ENCODE peak calls at places on chromosomes 6 and 20, in seven cellular contexts. W is HFF-Myc, Z is astrocyte of the cerebellum, I is Peyer's patch, M is neural crest cell, J is HFFc6, A is fibroblast of pulmonary artery. F is an unnamed sample.

GRCh38 chr6:149095842-149096241 is 221.7 kb upstream of the TAB2 start:
- DNase-seq in M (no peak), I (no peak), A (no peak), Z (no peak), J (no peak), W (no peak), F (no peak)

GRCh38 chr6:68718379-68719073 is 83.4 kb downstream of the ADGRB3 start:
- DNase-seq in A (peak), Z (no peak), J (no peak), I (no peak), W (no peak), M (no peak), F (no peak)

GRCh38 chr6:16909599-16910360 is 148.5 kb upstream of the ATXN1 start:
- DNase-seq in A (peak), W (peak), Z (no peak), I (no peak), M (no peak), J (peak), F (no peak)

GRCh38 chr6:132153221-132153896 is 202.2 kb upstream of the CCN2 start:
- DNase-seq in M (no peak), J (peak), W (peak), I (no peak), A (peak), Z (no peak), F (no peak)

GRCh38 chr6:145756170-145756662 is 20.9 kb upstream of the EPM2A start:
- DNase-seq in Z (peak), A (peak), I (no peak), W (peak), M (no peak), J (peak), F (no peak)

GRCh38 chr6:46269447-46270229 is 98.9 kb upstream of the ENPP5 start:
- DNase-seq in A (no peak), M (no peak), W (no peak), I (no peak), Z (no peak), J (no peak), F (no peak)

GRCh38 chr6:35359346-35359743 is 17.0 kb downstream of the PPARD start:
- DNase-seq in Z (no peak), A (no peak), W (no peak), M (no peak), I (no peak), J (no peak), F (no peak)

GRCh38 chr6:141326426-141326825 is 806.3 kb upstream of the GJE1 start:
- DNase-seq in W (peak), M (no peak), Z (peak), I (no peak), A (peak), J (peak), F (peak)

GRCh38 chr6:144161970-144162369 is 11.7 kb downstream of the STX11 start:
- DNase-seq in W (no peak), M (no peak), I (no peak), J (no peak), Z (no peak), A (no peak), F (no peak)

GRCh38 chr20:38001173-38001875 is 31.9 kb downstream of the TTI1 start:
- DNase-seq in I (no peak), J (peak), M (no peak), A (peak), W (no peak), Z (no peak), F (no peak)

GRCh38 chr20:1567392-1568165 is 10.1 kb upstream of the SIRPD start:
- DNase-seq in A (peak), J (peak), W (peak), Z (peak), M (no peak), I (no peak), F (no peak)

GRCh38 chr6:131858765-131859490 is 51.1 kb downstream of the ENPP1 start:
- DNase-seq in W (peak), M (no peak), J (peak), Z (peak), A (peak), I (no peak), F (no peak)

GRCh38 chr6:169890901-169891300 is 139.5 kb downstream of the ERMARD start:
- DNase-seq in J (no peak), M (no peak), A (no peak), W (no peak), I (no peak), Z (no peak), F (no peak)

GRCh38 chr20:63359937-63360849 is 956 bp downstream of the CHRNA4 start:
- DNase-seq in M (no peak), Z (no peak), I (no peak), J (no peak), A (no peak), W (no peak), F (no peak)

GRCh38 chr6:108331982-108332381 is 37.1 kb downstream of the AFG1L start:
- DNase-seq in W (no peak), I (peak), J (no peak), Z (no peak), M (no peak), A (no peak), F (no peak)

GRCh38 chr6:89162047-89162371 is 16.2 kb downstream of the PM20D2 start:
- DNase-seq in I (no peak), W (no peak), J (no peak), Z (no peak), M (no peak), A (no peak), F (no peak)

GRCh38 chr6:147770221-147770620 is 261.7 kb downstream of the SAMD5 start:
- DNase-seq in Z (no peak), M (no peak), I (no peak), A (no peak), W (no peak), J (no peak), F (no peak)

GRCh38 chr6:147779624-147780023 is 271.1 kb downstream of the SAMD5 start:
- DNase-seq in M (no peak), Z (no peak), W (no peak), I (no peak), J (no peak), A (no peak), F (no peak)

GRCh38 chr6:147776631-147777030 is 268.1 kb downstream of the SAMD5 start:
- DNase-seq in I (no peak), M (no peak), J (no peak), W (no peak), A (no peak), Z (no peak), F (no peak)

GRCh38 chr6:147772724-147773123 is 264.2 kb downstream of the SAMD5 start:
- DNase-seq in Z (no peak), I (no peak), W (no peak), A (no peak), J (no peak), M (no peak), F (no peak)

DNA sequence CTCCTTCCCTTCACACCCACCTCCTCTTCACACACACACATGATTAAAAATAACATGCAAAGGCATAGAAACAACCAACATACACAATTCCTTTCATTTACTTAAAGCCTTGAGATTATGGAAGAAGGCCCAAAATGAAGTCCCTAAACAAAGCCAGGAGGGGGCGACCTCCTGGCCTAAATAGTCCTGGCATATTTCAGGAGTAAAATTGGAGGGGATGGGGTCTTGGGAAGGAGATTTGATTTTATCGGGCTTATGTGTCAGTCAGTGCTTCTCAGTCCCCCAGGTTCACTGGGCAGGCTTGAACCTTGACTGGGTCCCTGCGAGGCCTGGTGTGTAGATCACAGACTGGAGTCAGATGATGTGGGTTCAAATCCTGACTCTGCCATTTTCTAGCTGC is 266.4 kb downstream of the SAMD5 start:
- DNase-seq in Z (no peak), W (no peak), I (no peak), M (no peak), A (no peak), J (no peak), F (no peak)
- TF ChIP-seq CTCF in Z (peak), W (peak), I (no peak), M (peak), A (peak), J (no peak), F (no peak)

GRCh38 chr20:19288061-19288460 is 75.6 kb downstream of the SLC24A3 start:
- DNase-seq in A (no peak), M (no peak), Z (no peak), J (no peak), W (no peak), I (no peak), F (no peak)
- TF ChIP-seq CTCF in A (no peak), M (no peak), Z (no peak), J (no peak), W (no peak), I (no peak), F (no peak)

GRCh38 chr6:126335210-126335609 is 4.7 kb upstream of the CENPW start:
- DNase-seq in A (no peak), M (no peak), J (no peak), Z (no peak), I (no peak), W (no peak), F (no peak)
- TF ChIP-seq CTCF in A (no peak), M (peak), J (no peak), Z (peak), I (no peak), W (peak), F (no peak)

DNA sequence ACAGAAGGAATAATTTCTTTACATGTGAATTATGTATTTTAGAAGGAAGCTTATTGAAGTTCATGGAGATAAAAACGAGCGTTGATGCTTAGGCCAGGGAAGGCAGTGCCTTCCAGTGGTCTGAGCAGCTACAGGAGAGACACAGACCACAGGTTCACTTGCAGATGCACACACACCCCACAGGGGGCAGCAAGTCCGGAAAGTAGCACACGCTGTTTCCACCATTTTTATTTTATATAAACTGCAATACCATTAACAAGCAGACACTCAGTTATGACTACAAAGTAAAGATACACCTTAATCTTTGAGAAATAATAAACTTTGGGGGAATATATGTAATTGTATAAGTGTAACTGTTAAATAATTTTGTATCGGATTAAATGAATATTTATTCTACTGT is 13.5 kb upstream of the DACT2 start:
- DNase-seq in I (no peak), M (no peak), J (no peak), W (no peak), Z (no peak), A (peak), F (no peak)
- TF ChIP-seq CTCF in I (peak), M (peak), J (peak), W (no peak), Z (peak), A (peak), F (no peak)

DNA sequence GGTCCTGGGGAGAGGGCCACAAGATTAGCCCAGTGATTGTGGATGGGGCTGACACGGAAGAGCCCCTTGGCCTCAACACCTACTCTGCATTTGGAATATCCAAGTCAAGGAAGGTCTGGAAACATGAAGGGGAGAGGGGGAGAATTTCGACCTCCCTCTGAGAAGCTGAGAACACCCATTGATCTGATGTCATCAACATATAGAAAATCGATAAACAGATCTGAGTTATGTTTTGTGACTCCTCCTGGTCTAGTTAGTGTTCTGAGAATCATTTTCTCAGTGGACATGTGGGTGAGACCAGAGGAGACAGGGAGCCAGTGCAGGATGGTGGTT is 108.0 kb downstream of the SLC22A3 start:
- DNase-seq in W (no peak), A (no peak), M (no peak), Z (no peak), I (no peak), J (no peak), F (no peak)
- TF ChIP-seq CTCF in W (no peak), A (no peak), M (no peak), Z (no peak), I (no peak), J (no peak), F (peak)